ENCODE peak calls at places on chromosomes 16 and 17, in seven cellular contexts. K is neural progenitor cell, L is PC-3, G is GM23248, V is HCT116, M is hepatocyte, H is GM23338. S is an unnamed sample.

GRCh38 chr16:66908116-66908515 is 10.6 kb downstream of the CDH16 start:
- DNase-seq in K (no peak), M (no peak), L (no peak), G (no peak), H (no peak), V (no peak), S (no peak)

GRCh38 chr16:23587726-23588125 is 8.4 kb downstream of the NDUFAB1 start:
- DNase-seq in M (no peak), V (no peak), K (no peak), L (peak; percentile 8), G (peak; percentile 85), H (no peak), S (no peak)

GRCh38 chr16:55051571-55051970 is 120.9 kb downstream of the IRX5 start:
- DNase-seq in H (no peak), L (no peak), K (no peak), V (no peak), G (no peak), M (no peak), S (no peak)

GRCh38 chr17:74012465-74012864 is 191.0 kb upstream of the RPL38 start:
- DNase-seq in V (no peak), K (no peak), L (no peak), G (no peak), M (no peak), H (no peak), S (no peak)

GRCh38 chr17:4378626-4379025 is 12.2 kb upstream of the UBE2G1 start:
- DNase-seq in L (no peak), V (no peak), K (no peak), M (no peak), H (no peak), G (no peak), S (no peak)

GRCh38 chr16:81715358-81716196 is 63.5 kb upstream of the PLCG2 start:
- DNase-seq in H (no peak), G (no peak), M (no peak), L (no peak), V (no peak), K (no peak), S (peak; percentile 78)

GRCh38 chr16:1043831-1044514 is 28.6 kb upstream of the SSTR5 start:
- DNase-seq in K (no peak), G (peak; percentile 38), V (no peak), H (no peak), L (no peak), M (no peak), S (no peak)

GRCh38 chr17:76869209-76869877 is 1.1 kb downstream of the MGAT5B start:
- DNase-seq in H (peak; percentile 66), G (no peak), K (peak; percentile 64), M (no peak), V (no peak), L (no peak), S (no peak)

GRCh38 chr16:82037251-82037650 is 2.2 kb downstream of the HSD17B2 start:
- DNase-seq in V (no peak), K (no peak), L (no peak), M (no peak), G (no peak), H (no peak), S (no peak)

GRCh38 chr17:43471801-43472200 is 12.0 kb upstream of the DHX8 start:
- DNase-seq in L (no peak), V (no peak), G (no peak), H (no peak), M (no peak), K (no peak), S (no peak)

GRCh38 chr16:68332411-68333121 is 21.7 kb downstream of the PRMT7 start:
- DNase-seq in H (no peak), L (no peak), M (peak; percentile 65), V (no peak), K (no peak), G (peak; percentile 52), S (peak; percentile 28)

GRCh38 chr17:35934760-35935159 is 4.2 kb upstream of the RDM1 start:
- DNase-seq in K (no peak), M (no peak), H (no peak), L (no peak), V (no peak), G (peak; percentile 34), S (no peak)

GRCh38 chr17:40605301-40605700 is 40.0 kb upstream of the CCR7 start:
- DNase-seq in L (no peak), V (no peak), H (no peak), M (no peak), G (no peak), K (no peak), S (no peak)

DNA sequence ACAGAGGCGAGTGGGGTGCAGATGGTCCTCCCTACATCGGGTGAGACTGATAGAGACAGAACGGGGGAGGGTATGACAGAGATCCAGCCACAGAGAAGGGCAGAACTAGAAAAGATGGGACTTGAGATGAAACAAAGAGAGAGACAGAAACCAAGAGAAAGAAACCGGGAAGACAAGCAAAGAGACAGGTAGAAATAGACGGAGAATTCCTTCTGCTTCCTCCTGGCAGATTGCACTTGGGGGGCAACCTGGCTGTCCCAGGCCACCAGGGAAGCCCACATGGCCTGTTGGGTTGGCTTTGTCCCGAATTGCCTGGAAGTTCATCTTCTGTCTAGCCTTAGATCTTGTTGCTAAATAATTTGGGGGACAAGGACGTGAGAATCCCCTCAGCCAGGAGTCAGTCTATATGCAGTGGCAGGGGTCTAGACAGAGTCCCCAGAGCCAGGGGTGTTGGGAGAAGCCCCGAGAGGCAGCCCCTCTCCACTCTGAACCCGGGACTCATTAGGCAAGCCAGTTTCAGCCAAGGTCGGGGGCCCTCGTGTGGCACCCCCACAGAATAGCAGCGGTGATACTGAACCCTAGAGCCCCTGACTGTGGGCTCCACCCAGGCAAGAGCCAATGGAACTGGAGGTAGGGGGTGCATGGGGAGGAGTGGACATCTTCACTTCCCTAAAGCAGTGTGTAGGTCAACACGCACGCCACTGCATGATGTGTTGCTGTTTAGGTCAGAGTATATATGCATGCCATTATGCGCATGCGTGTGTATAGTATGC is 626 bp upstream of the TSPOAP1 start:
- DNase-seq in M (no peak), H (peak; percentile 77), K (peak; percentile 46), L (no peak), G (no peak), V (no peak), S (peak; percentile 96)
- TF ChIP-seq EZH2 in M (no peak), H (no peak), K (no peak), L (no peak), G (no peak), V (no peak), S (no peak)

GRCh38 chr17:2418572-2418971 is 17.7 kb upstream of the MNT start:
- DNase-seq in G (no peak), V (no peak), L (no peak), H (no peak), K (no peak), M (no peak), S (no peak)

GRCh38 chr17:2419526-2419925 is 18.7 kb upstream of the MNT start:
- DNase-seq in V (no peak), M (no peak), G (no peak), L (no peak), H (no peak), K (no peak), S (no peak)

GRCh38 chr17:2423271-2423670 is 22.4 kb upstream of the MNT start:
- DNase-seq in L (no peak), H (no peak), K (no peak), G (no peak), M (no peak), V (no peak), S (no peak)

GRCh38 chr17:2420131-2420530 is 19.3 kb upstream of the MNT start:
- DNase-seq in H (no peak), K (no peak), V (no peak), G (no peak), M (no peak), L (no peak), S (no peak)

GRCh38 chr17:2421315-2422147 is 20.7 kb upstream of the MNT start:
- DNase-seq in V (no peak), H (peak; percentile 63), K (peak; percentile 35), L (no peak), G (no peak), M (no peak), S (no peak)
- TF ChIP-seq EZH2phosphoT487 in V (no peak), H (no peak), K (no peak), L (no peak), G (no peak), M (no peak), S (no peak)

GRCh38 chr17:59141860-59142259 is 13.1 kb downstream of the SKA2 start:
- DNase-seq in L (no peak), H (no peak), M (no peak), K (no peak), V (no peak), G (no peak), S (no peak)
- H3K36me3 ChIP-seq in L (peaks cover 9% of the 10 kb centered on the region), H (no peaks in the 10 kb centered on the region), M (no peaks in the 10 kb centered on the region), K (peaks cover 5% of the 10 kb centered on the region), V (no peaks in the 10 kb centered on the region), G (no peaks in the 10 kb centered on the region), S (no peaks in the 10 kb centered on the region)

DNA sequence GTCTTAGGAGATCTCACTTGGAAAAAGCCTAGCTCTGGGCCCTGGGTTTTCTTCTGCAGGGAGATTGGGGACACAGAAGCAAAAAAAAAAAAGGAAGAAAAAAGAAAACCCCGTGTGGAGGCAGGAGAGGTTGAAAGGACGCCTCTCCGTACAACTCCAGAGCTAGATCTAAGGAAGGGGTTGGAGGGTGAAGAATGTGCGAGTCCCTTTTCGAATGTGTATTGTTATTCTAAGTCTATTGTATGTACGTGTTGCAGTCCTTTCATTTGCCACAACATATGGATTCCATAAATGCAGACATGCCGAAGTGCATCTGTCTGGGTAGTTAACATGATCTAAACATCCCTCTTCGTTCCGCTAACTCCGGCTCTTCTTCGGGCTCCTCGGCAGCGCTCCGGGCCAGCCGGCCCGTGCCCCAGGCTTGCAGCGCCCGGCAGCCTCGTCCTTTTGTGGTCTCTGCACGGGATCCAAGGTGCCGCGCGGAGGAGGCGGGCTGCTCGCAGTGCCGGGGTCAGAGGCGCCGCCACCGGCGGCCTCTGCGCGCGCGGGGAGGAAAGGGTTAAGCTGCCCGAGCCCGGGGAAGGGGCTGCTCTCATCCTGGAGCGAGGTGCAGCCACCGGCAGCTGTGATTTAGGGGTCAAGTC is 14.8 kb upstream of the ZFHX3 start:
- DNase-seq in V (no peak), L (no peak), G (no peak), H (peak; percentile 81), K (peak; percentile 86), M (no peak), S (no peak)
- TF ChIP-seq EZH2 in V (no peak), L (no peak), G (no peak), H (peak; percentile 64), K (no peak), M (peak; percentile 61), S (no peak)

GRCh38 chr17:28967240-28968135 is 16.2 kb upstream of the PHF12 start:
- DNase-seq in V (no peak), K (peak; percentile 62), G (no peak), L (no peak), H (peak; percentile 58), M (no peak), S (no peak)
- TF ChIP-seq EZH2phosphoT487 in V (no peak), K (no peak), G (no peak), L (no peak), H (no peak), M (no peak), S (no peak)

S was measured in MM.1S.